ENCODE peak calls at places on chromosomes 4 and X, in seven cellular contexts. H is activated CD4-positive, CD25-positive, alpha-beta regulatory T cell; M is GM18507; X is stimulated activated CD4-positive, alpha-beta T cell treated with anti-CD3 and anti-CD28 coated beads, Interleukin-4, amount 100 ng/mL, for 24 hours; W is activated naive CD8-positive, alpha-beta T cell treated with anti-CD3 and anti-CD28 coated beads, Interleukin-2, amount 50 U/mL, for 24 hours; O is stimulated activated naive CD8-positive, alpha-beta T cell treated with anti-CD3 and anti-CD28 coated beads, Interleukin-15, Interleukin-2, amounts not matched to agents 100 U/mL and 50 U/mL, for 24 hours; C is H54. P is an unnamed sample.

GRCh38 chr4:22474636-22475310 is 41.1 kb downstream of the ADGRA3 start:
- DNase-seq in H (no peak), M (no peak), X (no peak), W (no peak), O (no peak), C (no peak), P (no peak)

GRCh38 chr4:109434007-109434792 is 585 bp downstream of the SEC24B start:
- DNase-seq in H (no peak), M (no peak), X (peak; percentile 18), W (peak; percentile 34), O (peak; percentile 41), C (no peak), P (peak; percentile 84)

GRCh38 chrX:136094962-136095361 is 52.4 kb upstream of the FHL1 start:
- DNase-seq in H (no peak), M (no peak), X (no peak), W (no peak), O (no peak), C (no peak), P (no peak)

GRCh38 chr4:181951265-181951664 is 291.9 kb upstream of the TENM3 start:
- DNase-seq in H (no peak), M (no peak), X (no peak), W (no peak), O (no peak), C (no peak), P (no peak)

GRCh38 chrX:41313419-41313818 is 20.5 kb upstream of the DDX3X start:
- DNase-seq in H (no peak), M (no peak), X (no peak), W (no peak), O (no peak), C (no peak), P (no peak)

GRCh38 chrX:8345473-8345872 is 119.2 kb upstream of the VCX3B start:
- DNase-seq in H (no peak), M (no peak), X (no peak), W (no peak), O (no peak), C (no peak), P (no peak)

GRCh38 chr4:102169345-102169744 is 175.9 kb downstream of the SLC39A8 start:
- DNase-seq in H (no peak), M (no peak), X (no peak), W (no peak), O (no peak), C (no peak), P (peak; percentile 75)

GRCh38 chr4:142549248-142549647 is 296.9 kb downstream of the INPP4B start:
- DNase-seq in H (no peak), M (no peak), X (no peak), W (no peak), O (no peak), C (no peak), P (no peak)

GRCh38 chrX:32562261-32562660 is 649.1 kb downstream of the DMD start:
- DNase-seq in H (no peak), M (no peak), X (no peak), W (no peak), O (no peak), C (no peak), P (no peak)